ENCODE peak calls at places on chromosomes 7 and 10, in nine cellular contexts. P is lung, U is fibroblast of lung, W is AG04449, C is HCT116, Q is spleen, Y is hepatocyte, A is A673, T is AG04450. I is an unnamed sample.

GRCh38 chr7:74290999-74291441 is 1.8 kb downstream of the CLIP2 start:
- DNase-seq in P (no peak), U (no peak), W (no peak), C (no peak), Q (no peak), Y (no peak), A (no peak), T (no peak), I (no peak)

GRCh38 chr7:70698219-70698832 is 433.6 kb upstream of the GALNT17 start:
- DNase-seq in P (no peak), U (peak; percentile 57), W (no peak), C (no peak), Q (no peak), Y (peak; percentile 67), A (peak; percentile 69), T (no peak), I (no peak)

GRCh38 chr7:106031271-106032029 is 68.4 kb downstream of the CDHR3 start:
- DNase-seq in P (no peak), U (peak; percentile 29), W (no peak), C (no peak), Q (no peak), Y (peak; percentile 26), A (peak; percentile 96), T (no peak), I (no peak)

GRCh38 chr10:126459878-126460481 is 71.7 kb upstream of the ADAM12 start:
- DNase-seq in P (no peak), U (peak; percentile 90), W (peak; percentile 70), C (peak; percentile 72), Q (no peak), Y (peak; percentile 30), A (peak; percentile 78), T (peak; percentile 65), I (no peak)

GRCh38 chr7:50693475-50693874 is 89.2 kb downstream of the GRB10 start:
- DNase-seq in P (no peak), U (peak; percentile 4), W (no peak), C (no peak), Q (no peak), Y (no peak), A (no peak), T (no peak), I (no peak)

GRCh38 chr7:19958309-19958896 is 185.0 kb upstream of the TMEM196 start:
- DNase-seq in P (no peak), U (peak; percentile 93), W (peak; percentile 26), C (peak; percentile 95), Q (no peak), Y (no peak), A (no peak), T (no peak), I (no peak)

GRCh38 chr7:101950450-101951119 is 133.2 kb downstream of the CUX1 start:
- DNase-seq in P (no peak), U (peak; percentile 71), W (no peak), C (peak; percentile 21), Q (no peak), Y (peak; percentile 57), A (peak; percentile 52), T (peak; percentile 42), I (no peak)

GRCh38 chr7:32357535-32358277 is 132.5 kb downstream of the LSM5 start:
- DNase-seq in P (no peak), U (no peak), W (no peak), C (peak; percentile 8), Q (no peak), Y (no peak), A (no peak), T (no peak), I (no peak)

GRCh38 chr10:49081532-49082275 is 33.6 kb downstream of the VSTM4 start:
- DNase-seq in P (no peak), U (peak; percentile 9), W (no peak), C (no peak), Q (no peak), Y (no peak), A (no peak), T (no peak), I (no peak)

GRCh38 chr10:24202181-24202570 is 6.8 kb upstream of the KIAA1217 start:
- DNase-seq in P (no peak), U (no peak), W (no peak), C (no peak), Q (no peak), Y (peak; percentile 59), A (no peak), T (no peak), I (no peak)

GRCh38 chr7:52961084-52961483 is 74.3 kb upstream of the POM121L12 start:
- DNase-seq in P (no peak), U (peak; percentile 76), W (no peak), C (no peak), Q (no peak), Y (no peak), A (no peak), T (no peak), I (no peak)

GRCh38 chr10:7667262-7668141 is 736 bp upstream of the ITIH5 start:
- DNase-seq in P (no peak), U (no peak), W (no peak), C (no peak), Q (no peak), Y (peak; percentile 11), A (no peak), T (no peak), I (no peak)

GRCh38 chr10:37700886-37701780 is 156.3 kb downstream of the ZNF248 start:
- DNase-seq in P (no peak), U (no peak), W (no peak), C (no peak), Q (peak; percentile 52), Y (no peak), A (no peak), T (no peak), I (no peak)

GRCh38 chr10:47266602-47267001 is 33.4 kb upstream of the GDF10 start:
- DNase-seq in P (no peak), U (no peak), W (no peak), C (no peak), Q (no peak), Y (no peak), A (no peak), T (no peak), I (no peak)

GRCh38 chr10:47268696-47269095 is 31.3 kb upstream of the GDF10 start:
- DNase-seq in P (no peak), U (no peak), W (no peak), C (no peak), Q (no peak), Y (peak; percentile 3), A (no peak), T (no peak), I (no peak)

GRCh38 chr10:47264797-47265281 is 35.2 kb upstream of the GDF10 start:
- DNase-seq in P (no peak), U (no peak), W (no peak), C (no peak), Q (no peak), Y (no peak), A (no peak), T (no peak), I (no peak)

DNA sequence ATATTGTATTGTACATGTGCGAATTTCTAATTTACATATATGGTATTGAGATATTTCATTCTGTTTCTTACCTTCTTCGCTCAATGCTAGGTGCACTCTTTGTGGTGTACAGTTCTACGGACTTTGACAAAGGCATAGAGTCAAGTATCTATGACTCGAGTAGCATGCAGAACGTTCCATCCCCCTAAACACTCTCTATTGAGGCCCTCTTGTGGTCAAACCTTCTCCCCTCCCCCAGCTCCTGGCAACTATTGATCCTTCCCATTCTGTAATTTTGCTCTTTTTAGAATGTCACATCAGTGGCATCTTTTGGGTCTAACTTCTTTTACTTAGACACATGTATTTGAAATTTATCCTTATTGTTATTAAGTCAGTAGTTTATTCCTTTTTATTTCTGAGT is 30.7 kb upstream of the GDF10 start:
- DNase-seq in P (no peak), U (no peak), W (no peak), C (no peak), Q (no peak), Y (no peak), A (no peak), T (no peak), I (no peak)
- TF ChIP-seq CTCF in P (no peak), U (peak; percentile 45), W (no peak), C (peak; percentile 37), Q (no peak), Y (peak; percentile 10), A (peak; percentile 23), T (peak; percentile 45), I (no peak)

DNA sequence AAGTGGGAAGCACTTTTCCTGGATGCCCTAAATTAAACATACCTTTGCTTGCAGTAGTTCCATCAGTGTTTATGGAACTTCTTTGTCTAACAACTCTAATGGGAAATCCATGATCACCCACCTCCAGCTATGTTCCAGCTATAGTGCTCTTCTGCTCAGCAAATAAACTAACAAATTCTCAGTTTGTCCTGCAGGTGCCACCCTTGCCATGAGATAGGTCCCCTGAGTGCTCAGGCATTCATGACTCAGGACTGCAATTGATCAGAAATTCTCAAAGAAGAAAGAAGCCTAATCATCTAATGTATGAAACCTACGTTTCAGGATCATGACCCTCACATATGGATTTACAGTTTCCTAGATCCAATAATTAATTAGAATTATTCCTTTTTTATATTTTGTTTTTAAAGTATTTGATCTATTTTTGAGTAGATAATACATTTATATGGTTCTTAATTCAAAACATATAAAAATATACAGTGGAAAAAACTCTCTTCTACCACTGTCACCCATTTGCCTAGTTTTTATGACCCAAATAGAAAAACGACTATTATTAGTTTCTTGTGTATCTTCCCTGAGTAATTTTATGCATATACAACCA is 48.7 kb upstream of the DYNC1I1 start:
- DNase-seq in P (no peak), U (peak; percentile 36), W (no peak), C (peak; percentile 51), Q (no peak), Y (peak; percentile 75), A (peak; percentile 81), T (no peak), I (no peak)
- TF ChIP-seq CTCF in P (no peak), U (peak; percentile 42), W (no peak), C (peak; percentile 48), Q (no peak), Y (peak; percentile 74), A (peak; percentile 70), T (no peak), I (no peak)

GRCh38 chr7:76069238-76069638 is 21.3 kb downstream of the MDH2 start:
- DNase-seq in P (peak; percentile 77), U (peak; percentile 94), W (peak; percentile 89), C (peak; percentile 65), Q (no peak), Y (peak; percentile 77), A (peak; percentile 74), T (peak; percentile 88), I (no peak)
- TF ChIP-seq CTCF in P (no peak), U (peak; percentile 46), W (peak; percentile 47), C (peak; percentile 35), Q (no peak), Y (peak; percentile 29), A (peak; percentile 17), T (peak; percentile 59), I (no peak)

GRCh38 chr10:63901916-63902315 is 380.7 kb downstream of the REEP3 start:
- DNase-seq in P (no peak), U (peak; percentile 25), W (peak; percentile 24), C (no peak), Q (no peak), Y (no peak), A (peak; percentile 7), T (no peak), I (no peak)

GRCh38 chr10:63896992-63897391 is 375.8 kb downstream of the REEP3 start:
- DNase-seq in P (no peak), U (no peak), W (no peak), C (no peak), Q (no peak), Y (no peak), A (no peak), T (no peak), I (no peak)

GRCh38 chr10:63901228-63901627 is 380.0 kb downstream of the REEP3 start:
- DNase-seq in P (no peak), U (no peak), W (no peak), C (no peak), Q (no peak), Y (no peak), A (no peak), T (no peak), I (no peak)
- TF ChIP-seq CTCF in P (no peak), U (peak; percentile 10), W (peak; percentile 30), C (peak; percentile 82), Q (no peak), Y (no peak), A (peak; percentile 51), T (no peak), I (no peak)

GRCh38 chr10:12980080-12980656 is 21.3 kb downstream of the CCDC3 start:
- DNase-seq in P (no peak), U (no peak), W (no peak), C (no peak), Q (no peak), Y (no peak), A (peak; percentile 25), T (no peak), I (no peak)
- TF ChIP-seq CTCF in P (no peak), U (no peak), W (no peak), C (no peak), Q (no peak), Y (no peak), A (no peak), T (no peak), I (no peak)

I was measured in activated B cell treated with CpG ODN at 0.5 μM for 24 hours.